ENCODE peak calls at places on chromosomes 12 and 14, in seven cellular contexts. D is heart left ventricle, W is HFF-Myc, M is NB4, Q is MCF 10A, X is dorsolateral prefrontal cortex, P is IMR-90. R is an unnamed sample.

GRCh38 chr12:1505576-1505975 is 88.8 kb downstream of the FBXL14 start:
- DNase-seq in D (no peak), X (no peak), M (no peak), Q (no peak), P (no peak), W (no peak), R (no peak)

GRCh38 chr14:94021001-94021400 is 5.1 kb upstream of the OTUB2 start:
- DNase-seq in P (peak; percentile 11), X (no peak), Q (peak; percentile 21), M (no peak), D (no peak), W (no peak), R (no peak)

GRCh38 chr12:124633269-124633953 is 66.0 kb upstream of the NCOR2 start:
- DNase-seq in P (peak; percentile 73), D (no peak), M (peak; percentile 80), X (no peak), W (no peak), Q (peak; percentile 81), R (no peak)

GRCh38 chr12:3728686-3729085 is 24.2 kb downstream of the CRACR2A start:
- DNase-seq in D (no peak), Q (no peak), M (peak; percentile 97), W (no peak), X (no peak), P (no peak), R (no peak)

GRCh38 chr12:52263761-52264434 is 10.5 kb upstream of the KRT86 start:
- DNase-seq in D (no peak), X (no peak), M (no peak), P (no peak), W (no peak), Q (no peak), R (no peak)

GRCh38 chr12:44876554-44877275 is 600 bp upstream of the NELL2 start:
- DNase-seq in D (no peak), P (no peak), Q (no peak), M (no peak), W (no peak), X (peak; percentile 69), R (no peak)

GRCh38 chr12:114406326-114407033 is 536 bp upstream of the TBX5 start:
- DNase-seq in Q (no peak), X (no peak), W (no peak), P (peak; percentile 78), D (no peak), M (no peak), R (no peak)

GRCh38 chr12:66242261-66242760 is 53.3 kb downstream of the IRAK3 start:
- DNase-seq in P (no peak), M (peak; percentile 66), X (no peak), W (no peak), D (no peak), Q (no peak), R (no peak)

GRCh38 chr14:80095623-80096022 is 115.7 kb downstream of the DIO2 start:
- DNase-seq in M (no peak), Q (peak; percentile 6), P (peak; percentile 85), X (no peak), W (peak; percentile 11), D (no peak), R (no peak)

GRCh38 chr14:38290601-38291190 is 34.8 kb upstream of the CLEC14A start:
- DNase-seq in Q (peak; percentile 87), W (peak; percentile 51), X (no peak), M (no peak), D (no peak), P (peak; percentile 98), R (no peak)

GRCh38 chr14:54676822-54677708 is 110.1 kb downstream of the SAMD4A start:
- DNase-seq in P (peak; percentile 96), W (peak; percentile 91), D (peak; percentile 62), X (no peak), Q (peak; percentile 92), M (no peak), R (no peak)

GRCh38 chr12:108611884-108612415 is 14.1 kb upstream of the TMEM119 start:
- DNase-seq in D (no peak), W (no peak), Q (peak; percentile 84), X (no peak), P (peak; percentile 89), M (peak; percentile 85), R (no peak)

GRCh38 chr14:61620130-61620946 is 75.0 kb upstream of the HIF1A start:
- DNase-seq in Q (peak; percentile 90), X (no peak), D (no peak), M (no peak), P (peak; percentile 89), W (peak; percentile 59), R (no peak)

GRCh38 chr14:20757963-20758362 is 10.2 kb upstream of the EDDM3B start:
- DNase-seq in W (no peak), Q (no peak), X (no peak), P (no peak), D (no peak), M (peak; percentile 35), R (no peak)

GRCh38 chr14:94009767-94010166 is 12.7 kb downstream of the CCDC197 start:
- DNase-seq in M (no peak), Q (peak; percentile 61), W (peak; percentile 38), D (no peak), P (peak; percentile 63), X (no peak), R (no peak)

GRCh38 chr14:91417983-91418386 is 365 bp upstream of the CCDC88C start:
- DNase-seq in D (no peak), P (no peak), W (no peak), M (peak; percentile 82), Q (peak; percentile 61), X (no peak), R (no peak)

GRCh38 chr12:25054783-25055144 is 105.9 kb upstream of the BCAT1 start:
- DNase-seq in D (no peak), W (no peak), P (peak; percentile 66), X (no peak), M (peak; percentile 50), Q (peak; percentile 56), R (no peak)

GRCh38 chr12:89977356-89978185 is 268.9 kb upstream of the ATP2B1 start:
- DNase-seq in W (no peak), X (no peak), P (peak; percentile 52), M (no peak), D (no peak), Q (no peak), R (no peak)

GRCh38 chr12:93793983-93794382 is 116.8 kb downstream of the CRADD start:
- DNase-seq in X (no peak), Q (no peak), M (no peak), D (no peak), W (no peak), P (peak; percentile 85), R (no peak)

GRCh38 chr14:71765505-71765904 is 166.7 kb upstream of the RGS6 start:
- DNase-seq in W (no peak), D (no peak), M (no peak), Q (no peak), X (no peak), P (no peak), R (no peak)

GRCh38 chr14:50047274-50047676 is 69.1 kb downstream of the VCPKMT start:
- DNase-seq in M (peak; percentile 93), D (peak; percentile 47), W (no peak), Q (no peak), P (no peak), X (no peak), R (no peak)

GRCh38 chr12:52789637-52790426 is 6.1 kb downstream of the KRT3 start:
- DNase-seq in P (no peak), W (no peak), Q (no peak), X (no peak), D (no peak), M (peak; percentile 77), R (no peak)

GRCh38 chr14:22471545-22472121 is 117.4 kb downstream of the DAD1 start:
- DNase-seq in Q (peak; percentile 69), P (peak; percentile 32), X (no peak), D (no peak), W (no peak), M (peak; percentile 69), R (peak; percentile 38)

GRCh38 chr14:34027990-34028490 is 77.2 kb upstream of the EGLN3 start:
- DNase-seq in M (no peak), D (no peak), X (no peak), W (no peak), P (no peak), Q (no peak), R (no peak)

GRCh38 chr14:29926701-29927595 is 699 bp downstream of the PRKD1 start:
- DNase-seq in Q (peak; percentile 58), P (peak; percentile 43), X (peak; percentile 5), W (no peak), M (no peak), D (peak; percentile 59), R (peak; percentile 49)
- TF ChIP-seq CTCF in Q (peak; percentile 18), P (peak; percentile 23), X (peak; percentile 35), W (no peak), M (no peak), D (no peak), R (peak; percentile 32)

GRCh38 chr14:67420102-67420739 is 8.3 kb upstream of the PLEK2 start:
- DNase-seq in M (peak; percentile 62), X (no peak), D (no peak), Q (no peak), P (no peak), W (no peak), R (no peak)
- TF ChIP-seq CTCF in M (peak; percentile 73), X (no peak), D (peak; percentile 18), Q (peak; percentile 13), P (peak; percentile 34), W (peak; percentile 53), R (peak; percentile 44)

DNA sequence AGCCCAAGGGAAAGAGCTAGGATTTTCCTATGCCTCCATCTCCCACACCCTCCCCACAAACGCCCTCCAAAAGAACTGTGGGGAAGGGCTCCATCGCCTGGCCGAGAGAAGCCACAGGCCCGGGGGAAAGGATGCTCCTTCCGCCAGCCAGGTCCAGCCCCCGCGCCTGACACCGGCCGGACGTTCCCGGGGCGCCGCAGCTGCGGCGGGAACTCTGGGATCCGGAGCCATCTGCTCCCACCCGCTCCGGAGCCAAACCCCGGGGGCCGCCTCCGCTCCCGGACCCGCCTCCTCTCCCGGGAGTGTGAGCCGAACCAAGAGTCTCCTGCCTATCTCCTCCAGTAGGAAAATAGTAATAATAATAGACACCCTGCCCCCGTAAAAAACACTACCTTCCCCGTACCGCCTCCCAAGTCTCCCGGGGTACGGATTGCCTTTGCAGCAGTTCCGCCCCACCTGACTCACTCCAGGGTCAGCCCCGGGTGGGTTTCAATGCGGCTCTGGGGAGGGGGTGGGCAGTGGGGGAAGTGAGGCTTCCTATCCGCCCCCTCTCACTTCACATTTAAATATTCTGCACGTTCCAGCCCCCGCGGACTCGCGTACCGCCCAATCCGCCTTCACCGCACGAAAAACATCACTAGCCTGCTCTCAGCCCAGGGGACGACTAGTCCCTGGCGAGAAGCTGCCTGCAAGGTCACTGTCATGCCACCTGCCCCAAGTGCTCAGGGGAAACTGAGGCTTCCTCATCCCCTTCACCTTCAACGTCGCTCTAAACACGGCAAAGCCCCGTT is 2.4 kb downstream of the AGAP2 start:
- DNase-seq in W (no peak), D (peak; percentile 54), P (peak; percentile 37), M (no peak), X (peak; percentile 93), Q (peak; percentile 56), R (peak; percentile 58)
- TF ChIP-seq CTCF in W (peak; percentile 39), D (peak; percentile 10), P (peak; percentile 50), M (no peak), X (peak; percentile 42), Q (peak; percentile 37), R (peak; percentile 33)

GRCh38 chr12:103169-103981 is 36.8 kb downstream of the IQSEC3 start:
- DNase-seq in X (no peak), W (no peak), P (no peak), D (no peak), Q (no peak), M (no peak), R (no peak)
- TF ChIP-seq CTCF in X (no peak), W (no peak), P (no peak), D (no peak), Q (no peak), M (no peak), R (no peak)

R was measured in left ventricle myocardium inferior.